ENCODE peak calls at places on chromosomes 7 and 10, in nine cellular contexts. Z, Q, I, G, B, M, J, U and K are unnamed samples.
A peak's percentile ranks its signal among the peaks of the same experiment; 100 is the strongest.

GRCh38 chr10:112052176-112052575 is 131.4 kb downstream of the GPAM start:
- DNase-seq in Q (no peak), B (no peak), I (no peak), G (no peak), Z (no peak), J (no peak), M (no peak), U (peak; percentile 35), K (no peak)

GRCh38 chr7:78218051-78218450 is 419.5 kb downstream of the PHTF2 start:
- DNase-seq in U (no peak), G (no peak), I (no peak), B (no peak), Q (no peak), M (no peak), J (no peak), Z (no peak), K (no peak)

GRCh38 chr7:34869016-34869415 is 168.3 kb downstream of the DPY19L1 start:
- DNase-seq in J (no peak), G (no peak), Q (no peak), B (no peak), M (no peak), I (no peak), U (no peak), Z (no peak), K (no peak)

GRCh38 chr7:82264752-82265305 is 178.7 kb downstream of the CACNA2D1 start:
- DNase-seq in J (no peak), G (no peak), Z (no peak), I (no peak), U (no peak), B (no peak), M (no peak), Q (no peak), K (peak; percentile 28)

GRCh38 chr7:98054585-98054984 is 52.1 kb upstream of the LMTK2 start:
- DNase-seq in U (peak; percentile 56), M (no peak), G (no peak), I (no peak), B (no peak), Z (no peak), J (no peak), Q (no peak), K (no peak)

GRCh38 chr7:137592232-137592896 is 248.8 kb upstream of the PTN start:
- DNase-seq in Q (no peak), G (no peak), M (peak; percentile 46), I (no peak), U (peak; percentile 85), B (peak; percentile 74), Z (peak; percentile 28), J (peak; percentile 56), K (peak; percentile 65)

GRCh38 chr10:122207596-122207995 is 63.5 kb upstream of the BTBD16 start:
- DNase-seq in M (no peak), U (no peak), Q (no peak), J (no peak), B (no peak), I (no peak), G (no peak), Z (no peak), K (peak; percentile 83)

GRCh38 chr7:96093435-96093834 is 228.5 kb downstream of the SLC25A13 start:
- DNase-seq in J (no peak), B (no peak), I (no peak), U (peak; percentile 84), G (no peak), Q (peak; percentile 31), M (no peak), Z (no peak), K (no peak)

GRCh38 chr10:113104071-113104470 is 154.0 kb downstream of the TCF7L2 start:
- DNase-seq in I (no peak), G (no peak), Z (no peak), J (no peak), B (peak; percentile 28), U (no peak), Q (no peak), M (no peak), K (no peak)

GRCh38 chr7:93739422-93739821 is 151.1 kb downstream of the TFPI2 start:
- DNase-seq in Z (no peak), I (no peak), G (no peak), U (no peak), J (no peak), B (no peak), M (no peak), Q (no peak), K (no peak)

GRCh38 chr10:42961156-42961589 is 115.7 kb upstream of the RET start:
- DNase-seq in J (no peak), G (no peak), Q (no peak), Z (peak; percentile 44), I (no peak), U (no peak), B (no peak), M (no peak), K (no peak)

GRCh38 chr7:155739538-155740140 is 72.6 kb downstream of the SHH start:
- DNase-seq in G (no peak), M (no peak), U (no peak), Q (no peak), B (no peak), I (no peak), J (no peak), Z (no peak), K (no peak)

GRCh38 chr7:155738652-155739537 is 73.4 kb downstream of the SHH start:
- DNase-seq in U (peak; percentile 74), Z (peak; percentile 61), G (no peak), B (peak; percentile 76), J (peak; percentile 92), Q (peak; percentile 25), M (peak; percentile 71), I (no peak), K (peak; percentile 83)

GRCh38 chr7:155741061-155741460 is 71.2 kb downstream of the SHH start:
- DNase-seq in G (peak; percentile 62), U (no peak), I (no peak), J (peak; percentile 85), Q (no peak), B (no peak), Z (no peak), M (no peak), K (no peak)

GRCh38 chr7:155743197-155743596 is 69.1 kb downstream of the SHH start:
- DNase-seq in U (no peak), M (no peak), Z (no peak), G (no peak), B (no peak), I (no peak), J (no peak), Q (no peak), K (no peak)

GRCh38 chr7:155741805-155742204 is 70.5 kb downstream of the SHH start:
- DNase-seq in Q (no peak), G (peak; percentile 72), B (no peak), M (no peak), Z (no peak), U (no peak), J (peak; percentile 96), I (no peak), K (no peak)
- TF ChIP-seq CTCF in Q (no peak), G (no peak), B (no peak), M (no peak), Z (no peak), U (no peak), J (no peak), I (no peak), K (no peak)

GRCh38 chr10:5305374-5305773 is 59.4 kb upstream of the UCN3 start:
- DNase-seq in U (no peak), J (no peak), I (no peak), B (no peak), M (no peak), G (no peak), Z (no peak), Q (no peak), K (no peak)
- TF ChIP-seq CTCF in U (no peak), J (no peak), I (no peak), B (peak; percentile 30), M (peak; percentile 14), G (no peak), Z (peak; percentile 43), Q (no peak), K (no peak)

GRCh38 chr7:20217193-20217948 is at the start of gene MACC1:
- DNase-seq in J (peak; percentile 96), G (peak; percentile 56), Z (no peak), U (peak; percentile 95), B (no peak), Q (no peak), M (no peak), I (peak; percentile 30), K (no peak)
- TF ChIP-seq CTCF in J (peak; percentile 71), G (peak; percentile 77), Z (peak; percentile 23), U (peak; percentile 67), B (no peak), Q (peak; percentile 18), M (no peak), I (peak; percentile 63), K (no peak)

GRCh38 chr10:108601856-108602255 is 1321.5 kb downstream of the XPNPEP1 start:
- DNase-seq in I (no peak), Z (no peak), M (no peak), J (no peak), B (no peak), G (no peak), U (peak; percentile 77), Q (peak; percentile 54), K (no peak)
- TF ChIP-seq CTCF in I (no peak), Z (no peak), M (no peak), J (no peak), B (no peak), G (no peak), U (no peak), Q (no peak), K (no peak)

DNA sequence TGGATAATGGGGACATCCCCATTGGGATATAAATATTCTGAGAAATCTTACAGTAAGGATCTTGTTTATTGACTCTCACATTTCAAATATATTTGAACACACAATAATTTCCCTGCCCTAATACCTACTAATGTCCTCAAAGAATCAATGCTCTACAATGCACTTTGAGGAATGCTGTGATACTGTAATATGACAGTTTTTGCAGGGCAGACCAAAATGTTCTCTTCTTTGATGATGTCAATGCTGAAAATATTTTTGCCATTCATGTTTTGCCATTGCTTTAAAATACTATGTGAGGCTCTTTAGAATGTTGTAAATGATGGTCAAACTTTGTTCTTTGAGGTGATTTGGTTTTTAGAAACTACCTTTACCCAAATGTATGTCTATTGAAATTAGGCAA is 594.1 kb downstream of the INHBA start:
- DNase-seq in G (no peak), Q (no peak), J (no peak), Z (no peak), I (no peak), U (peak; percentile 43), B (no peak), M (no peak), K (no peak)
- TF ChIP-seq CTCF in G (no peak), Q (no peak), J (no peak), Z (no peak), I (no peak), U (no peak), B (no peak), M (no peak), K (no peak)